ENCODE peak calls at places on chromosomes 13 and 19, in five cellular contexts. I is HCT116, C is PC-3, J is neural progenitor cell, T is MM.1S. Z is an unnamed sample.

GRCh38 chr13:106887686-106888085 is 319.7 kb upstream of the ARGLU1 start:
- DNase-seq in J (no peak), I (no peak), T (no peak), C (no peak), Z (no peak)

GRCh38 chr19:48819366-48819816 is 8.6 kb upstream of the BCAT2 start:
- DNase-seq in T (no peak), I (peak; percentile 54), C (peak; percentile 93), J (no peak), Z (peak; percentile 92)

GRCh38 chr13:35978607-35979316 is 152.4 kb downstream of the DCLK1 start:
- DNase-seq in T (peak; percentile 34), I (peak; percentile 29), J (peak; percentile 46), C (peak; percentile 72), Z (peak; percentile 69)

GRCh38 chr13:98800078-98800477 is 47.6 kb upstream of the SLC15A1 start:
- DNase-seq in T (no peak), I (no peak), C (no peak), J (no peak), Z (no peak)

GRCh38 chr13:79457948-79458347 is 23.0 kb upstream of the NDFIP2 start:
- DNase-seq in J (no peak), C (peak; percentile 48), T (no peak), I (no peak), Z (peak; percentile 93)

GRCh38 chr19:31144471-31144870 is 204.8 kb downstream of the TSHZ3 start:
- DNase-seq in T (no peak), J (no peak), C (no peak), I (no peak), Z (no peak)

GRCh38 chr19:55712804-55713631 is 25.2 kb downstream of the NLRP9 start:
- DNase-seq in C (no peak), J (no peak), T (no peak), I (no peak), Z (no peak)

GRCh38 chr13:30334663-30335386 is 27.5 kb upstream of the KATNAL1 start:
- DNase-seq in J (peak; percentile 64), C (peak; percentile 44), I (peak; percentile 59), T (no peak), Z (peak; percentile 18)

GRCh38 chr19:29372921-29373797 is 152.6 kb upstream of the VSTM2B start:
- DNase-seq in I (no peak), C (no peak), T (no peak), J (no peak), Z (no peak)

GRCh38 chr19:54095136-54095858 is 5.3 kb downstream of the OSCAR start:
- DNase-seq in J (no peak), T (no peak), I (no peak), C (no peak), Z (no peak)

GRCh38 chr13:83272076-83272475 is 610.2 kb downstream of the SLITRK1 start:
- DNase-seq in I (no peak), J (no peak), C (no peak), T (no peak), Z (no peak)

GRCh38 chr13:30256713-30257432 is 50.5 kb downstream of the KATNAL1 start:
- DNase-seq in C (no peak), T (no peak), I (no peak), J (no peak), Z (peak; percentile 12)

GRCh38 chr13:27298849-27299248 is 28.2 kb downstream of the RASL11A start:
- DNase-seq in I (no peak), C (no peak), T (no peak), J (no peak), Z (no peak)

GRCh38 chr13:113836917-113837553 is 26.8 kb downstream of the GAS6 start:
- DNase-seq in I (peak; percentile 33), C (peak; percentile 31), T (no peak), J (no peak), Z (peak; percentile 95)

GRCh38 chr13:29190298-29190697 is 370.2 kb downstream of the MTUS2 start:
- DNase-seq in C (no peak), I (no peak), T (no peak), J (no peak), Z (no peak)

GRCh38 chr13:58852076-58852475 is 1220.5 kb downstream of the PCDH17 start:
- DNase-seq in T (no peak), I (no peak), C (peak; percentile 17), J (no peak), Z (no peak)

GRCh38 chr13:78133511-78133910 is 214.9 kb upstream of the EDNRB start:
- DNase-seq in T (no peak), J (no peak), C (no peak), I (no peak), Z (no peak)

DNA sequence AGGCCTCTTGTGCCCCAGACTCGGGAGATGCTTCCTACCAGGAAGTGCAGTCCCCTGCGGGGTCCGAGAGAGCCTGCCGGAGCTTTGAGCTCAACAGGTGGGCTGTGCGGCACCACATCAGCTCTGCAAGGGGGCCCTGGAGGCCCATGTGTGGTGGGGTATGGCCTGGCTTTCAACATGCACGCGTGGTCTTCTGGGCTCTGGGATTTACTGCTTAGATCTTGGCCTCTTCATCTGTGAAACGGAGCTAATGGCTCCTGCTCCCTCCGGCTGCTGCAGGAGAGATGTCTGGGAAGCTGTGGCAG is 18.0 kb downstream of the NDUFB7 start:
- DNase-seq in J (no peak), T (no peak), C (no peak), I (no peak), Z (no peak)
- TF ChIP-seq EZH2 in J (no peak), T (no peak), C (no peak), I (no peak), Z (no peak)

DNA sequence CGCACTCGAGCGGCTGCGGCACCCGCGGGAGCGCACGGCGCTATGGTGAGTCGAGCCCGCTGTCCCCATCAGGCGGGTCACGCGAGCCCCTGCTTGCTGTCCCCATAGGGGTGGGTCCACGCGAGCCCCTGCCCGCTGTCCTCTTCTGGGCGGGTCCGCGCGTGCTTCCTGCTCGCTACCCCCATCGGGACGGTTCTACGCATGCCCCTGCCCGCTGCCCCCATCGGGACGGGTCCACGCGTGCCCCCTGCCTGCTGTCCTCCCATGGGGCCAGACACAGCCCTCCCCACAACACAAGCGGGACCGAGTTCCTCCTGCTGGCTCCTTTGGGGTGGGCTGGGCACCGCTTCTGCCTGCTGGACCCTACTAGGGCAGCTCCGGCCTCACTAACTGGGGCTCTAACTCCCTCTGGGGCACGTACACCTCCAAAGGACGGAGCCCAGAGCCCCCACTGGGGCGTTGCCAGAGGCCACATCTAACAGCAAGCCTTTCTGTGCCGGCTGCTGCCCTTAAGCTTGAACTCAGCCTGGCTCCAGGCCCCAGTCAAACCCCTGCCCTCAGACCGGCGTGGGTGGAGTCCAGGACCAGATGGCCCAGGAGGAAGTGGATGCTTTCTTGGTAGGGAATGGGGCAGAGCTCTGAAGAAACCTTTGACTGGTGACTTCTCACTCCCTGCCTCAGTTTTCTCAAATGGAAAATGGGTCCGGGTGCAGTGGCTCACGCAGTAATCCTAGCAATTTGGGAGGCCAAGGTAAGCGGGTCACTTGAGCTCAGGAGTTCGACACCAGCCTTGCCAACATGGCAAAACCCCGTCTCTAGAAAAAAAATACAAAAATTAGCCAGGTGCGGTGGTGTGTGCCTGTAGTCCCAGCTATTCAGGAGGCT is 722 bp downstream of the COLGALT1 start:
- DNase-seq in C (peak; percentile 43), J (peak; percentile 55), I (no peak), T (peak; percentile 43), Z (peak; percentile 78)
- TF ChIP-seq EZH2phosphoT487 in C (no peak), J (no peak), I (no peak), T (no peak), Z (no peak)

DNA sequence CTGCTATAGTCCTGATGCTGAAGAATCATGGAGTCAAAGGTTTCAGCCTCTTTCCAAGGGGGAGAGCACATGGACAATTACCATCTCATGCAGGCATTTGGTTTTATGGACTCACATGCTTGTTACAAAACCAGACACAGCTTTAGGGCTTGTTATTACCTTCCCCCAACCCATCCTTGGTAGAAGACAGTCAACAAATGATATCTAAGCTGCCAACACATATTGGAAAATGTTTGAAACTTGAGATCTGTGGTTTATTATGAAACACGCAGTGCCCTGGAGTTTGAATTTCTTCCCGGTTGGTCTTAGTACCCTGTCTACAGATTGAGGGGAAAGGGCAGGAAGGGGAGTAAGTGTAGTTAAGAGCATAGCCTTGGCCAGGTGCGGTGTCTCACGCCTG is 12.5 kb upstream of the CYP2A6 start:
- DNase-seq in I (no peak), T (no peak), J (no peak), C (peak; percentile 82), Z (peak; percentile 12)
- H3K9ac ChIP-seq in I (no peak overlapping the region), T (no peak overlapping the region), J (no peak overlapping the region), C (no peak overlapping the region), Z (no peak overlapping the region)

GRCh38 chr19:50668416-50669318 is 19.4 kb downstream of the C19orf81 start:
- DNase-seq in T (no peak), J (peak; percentile 39), C (no peak), I (no peak), Z (peak; percentile 18)
- TF ChIP-seq EZH2 in T (no peak), J (no peak), C (no peak), I (no peak), Z (peak; percentile 21)